ENCODE peak calls at places on chromosomes 4 and X, in seven cellular contexts. One of them, this sample, is unnamed.

GRCh38 chr4:40672528-40673522 is 43.2 kb upstream of the RBM47 start:
- DNase-seq in RCC 7860: peak
- DNase-seq in non-pigmented ciliary epithelial cell: peak
- DNase-seq in small intestine: peak
- DNase-seq in activated gamma-delta T cell treated with Interleukin-2 at 50 U/mL for 16 hours: no peak
- DNase-seq in esophagus squamous epithelium: no peak
- DNase-seq in stimulated activated CD8-positive, alpha-beta memory T cell treated with anti-CD3 and anti-CD28 coated beads, Interleukin-2, amount 100 ng/mL, for 48 hours: peak
- DNase-seq in this sample: peak

GRCh38 chr4:141047228-141047884 is 85.9 kb downstream of the RNF150 start:
- DNase-seq in stimulated activated CD8-positive, alpha-beta memory T cell treated with anti-CD3 and anti-CD28 coated beads, Interleukin-2, amount 100 ng/mL, for 48 hours: no peak
- DNase-seq in small intestine: no peak
- DNase-seq in non-pigmented ciliary epithelial cell: peak
- DNase-seq in esophagus squamous epithelium: no peak
- DNase-seq in RCC 7860: no peak
- DNase-seq in activated gamma-delta T cell treated with Interleukin-2 at 50 U/mL for 16 hours: no peak
- DNase-seq in this sample: no peak

GRCh38 chrX:1554469-1555210 is 17.7 kb upstream of the P2RY8 start:
- DNase-seq in non-pigmented ciliary epithelial cell: no peak
- DNase-seq in stimulated activated CD8-positive, alpha-beta memory T cell treated with anti-CD3 and anti-CD28 coated beads, Interleukin-2, amount 100 ng/mL, for 48 hours: no peak
- DNase-seq in RCC 7860: no peak
- DNase-seq in esophagus squamous epithelium: no peak
- DNase-seq in activated gamma-delta T cell treated with Interleukin-2 at 50 U/mL for 16 hours: peak
- DNase-seq in small intestine: no peak
- DNase-seq in this sample: no peak

GRCh38 chrX:11664211-11664888 is 1.4 kb downstream of the ARHGAP6 start:
- DNase-seq in small intestine: no peak
- DNase-seq in esophagus squamous epithelium: no peak
- DNase-seq in activated gamma-delta T cell treated with Interleukin-2 at 50 U/mL for 16 hours: no peak
- DNase-seq in non-pigmented ciliary epithelial cell: no peak
- DNase-seq in RCC 7860: no peak
- DNase-seq in stimulated activated CD8-positive, alpha-beta memory T cell treated with anti-CD3 and anti-CD28 coated beads, Interleukin-2, amount 100 ng/mL, for 48 hours: no peak
- DNase-seq in this sample: no peak

GRCh38 chrX:152928761-152929400 is 31.0 kb downstream of the ZNF185 start:
- DNase-seq in activated gamma-delta T cell treated with Interleukin-2 at 50 U/mL for 16 hours: no peak
- DNase-seq in stimulated activated CD8-positive, alpha-beta memory T cell treated with anti-CD3 and anti-CD28 coated beads, Interleukin-2, amount 100 ng/mL, for 48 hours: no peak
- DNase-seq in esophagus squamous epithelium: no peak
- DNase-seq in small intestine: no peak
- DNase-seq in RCC 7860: no peak
- DNase-seq in non-pigmented ciliary epithelial cell: no peak
- DNase-seq in this sample: no peak

GRCh38 chrX:39939678-39940077 is 158.1 kb downstream of the BCOR start:
- DNase-seq in stimulated activated CD8-positive, alpha-beta memory T cell treated with anti-CD3 and anti-CD28 coated beads, Interleukin-2, amount 100 ng/mL, for 48 hours: no peak
- DNase-seq in RCC 7860: no peak
- DNase-seq in esophagus squamous epithelium: no peak
- DNase-seq in small intestine: no peak
- DNase-seq in activated gamma-delta T cell treated with Interleukin-2 at 50 U/mL for 16 hours: no peak
- DNase-seq in non-pigmented ciliary epithelial cell: no peak
- DNase-seq in this sample: no peak

GRCh38 chr4:181964731-181965130 is 278.5 kb upstream of the TENM3 start:
- DNase-seq in RCC 7860: no peak
- DNase-seq in stimulated activated CD8-positive, alpha-beta memory T cell treated with anti-CD3 and anti-CD28 coated beads, Interleukin-2, amount 100 ng/mL, for 48 hours: no peak
- DNase-seq in esophagus squamous epithelium: no peak
- DNase-seq in small intestine: no peak
- DNase-seq in non-pigmented ciliary epithelial cell: no peak
- DNase-seq in activated gamma-delta T cell treated with Interleukin-2 at 50 U/mL for 16 hours: no peak
- DNase-seq in this sample: no peak

GRCh38 chrX:100410901-100411801 is 1.1 kb upstream of the PCDH19 start:
- DNase-seq in stimulated activated CD8-positive, alpha-beta memory T cell treated with anti-CD3 and anti-CD28 coated beads, Interleukin-2, amount 100 ng/mL, for 48 hours: no peak
- DNase-seq in esophagus squamous epithelium: no peak
- DNase-seq in RCC 7860: no peak
- DNase-seq in non-pigmented ciliary epithelial cell: no peak
- DNase-seq in activated gamma-delta T cell treated with Interleukin-2 at 50 U/mL for 16 hours: no peak
- DNase-seq in small intestine: no peak
- DNase-seq in this sample: no peak

GRCh38 chrX:140815868-140816267 is 106.3 kb downstream of the LINC00632 start:
- DNase-seq in stimulated activated CD8-positive, alpha-beta memory T cell treated with anti-CD3 and anti-CD28 coated beads, Interleukin-2, amount 100 ng/mL, for 48 hours: no peak
- DNase-seq in RCC 7860: no peak
- DNase-seq in activated gamma-delta T cell treated with Interleukin-2 at 50 U/mL for 16 hours: no peak
- DNase-seq in non-pigmented ciliary epithelial cell: no peak
- DNase-seq in esophagus squamous epithelium: no peak
- DNase-seq in small intestine: no peak
- DNase-seq in this sample: no peak

GRCh38 chr4:52594961-52595360 is 64.1 kb downstream of the USP46 start:
- DNase-seq in esophagus squamous epithelium: no peak
- DNase-seq in stimulated activated CD8-positive, alpha-beta memory T cell treated with anti-CD3 and anti-CD28 coated beads, Interleukin-2, amount 100 ng/mL, for 48 hours: no peak
- DNase-seq in activated gamma-delta T cell treated with Interleukin-2 at 50 U/mL for 16 hours: no peak
- DNase-seq in RCC 7860: no peak
- DNase-seq in non-pigmented ciliary epithelial cell: no peak
- DNase-seq in small intestine: no peak
- DNase-seq in this sample: no peak

GRCh38 chrX:4656419-4656818 is 943.0 kb upstream of the PRKX start:
- DNase-seq in esophagus squamous epithelium: no peak
- DNase-seq in stimulated activated CD8-positive, alpha-beta memory T cell treated with anti-CD3 and anti-CD28 coated beads, Interleukin-2, amount 100 ng/mL, for 48 hours: no peak
- DNase-seq in activated gamma-delta T cell treated with Interleukin-2 at 50 U/mL for 16 hours: no peak
- DNase-seq in small intestine: no peak
- DNase-seq in non-pigmented ciliary epithelial cell: no peak
- DNase-seq in RCC 7860: no peak
- DNase-seq in this sample: no peak

GRCh38 chrX:40947276-40947675 is 138.0 kb upstream of the USP9X start:
- DNase-seq in stimulated activated CD8-positive, alpha-beta memory T cell treated with anti-CD3 and anti-CD28 coated beads, Interleukin-2, amount 100 ng/mL, for 48 hours: no peak
- DNase-seq in activated gamma-delta T cell treated with Interleukin-2 at 50 U/mL for 16 hours: no peak
- DNase-seq in esophagus squamous epithelium: no peak
- DNase-seq in small intestine: no peak
- DNase-seq in non-pigmented ciliary epithelial cell: peak
- DNase-seq in RCC 7860: peak
- DNase-seq in this sample: no peak

This sample was measured in GM12864.